ENCODE peak calls at places on chromosomes 3 and 15, in nine cellular contexts. W, F, X, I, P, B, G, Z and T are unnamed samples.

GRCh38 chr15:86167816-86168215 is 88.1 kb downstream of the AGBL1 start:
- DNase-seq in W (no peak), F (no peak), X (no peak), I (no peak), P (no peak), B (no peak), G (no peak), Z (no peak), T (no peak)

GRCh38 chr3:119779731-119780383 is 2.0 kb upstream of the NR1I2 start:
- DNase-seq in W (no peak), F (no peak), X (no peak), I (no peak), P (no peak), B (no peak), G (no peak), Z (no peak), T (no peak)

GRCh38 chr3:11022115-11022514 is 29.6 kb downstream of the SLC6A1 start:
- DNase-seq in W (no peak), F (no peak), X (no peak), I (no peak), P (no peak), B (no peak), G (no peak), Z (no peak), T (no peak)

GRCh38 chr15:95017950-95018349 is 786.6 kb downstream of the MCTP2 start:
- DNase-seq in W (no peak), F (no peak), X (peak), I (peak), P (no peak), B (no peak), G (peak), Z (no peak), T (no peak)

GRCh38 chr3:54578417-54578816 is 349.4 kb downstream of the LRTM1 start:
- DNase-seq in W (peak), F (no peak), X (no peak), I (peak), P (no peak), B (no peak), G (no peak), Z (no peak), T (no peak)

GRCh38 chr15:88635343-88635742 is 3.5 kb upstream of the ISG20 start:
- DNase-seq in W (peak), F (no peak), X (no peak), I (peak), P (no peak), B (peak), G (no peak), Z (no peak), T (no peak)

GRCh38 chr3:149898771-149899170 is 71.9 kb downstream of the PFN2 start:
- DNase-seq in W (peak), F (no peak), X (peak), I (peak), P (no peak), B (no peak), G (no peak), Z (no peak), T (peak)

GRCh38 chr3:194768586-194768985 is 82.9 kb downstream of the FAM43A start:
- DNase-seq in W (no peak), F (no peak), X (no peak), I (no peak), P (no peak), B (no peak), G (no peak), Z (no peak), T (no peak)

GRCh38 chr3:52019352-52020080 is 23.8 kb upstream of the RPL29 start:
- DNase-seq in W (peak), F (no peak), X (no peak), I (peak), P (no peak), B (no peak), G (no peak), Z (no peak), T (no peak)

GRCh38 chr3:116037954-116038911 is 407.1 kb downstream of the LSAMP start:
- DNase-seq in W (peak), F (no peak), X (no peak), I (peak), P (no peak), B (no peak), G (no peak), Z (no peak), T (peak)

GRCh38 chr15:91224750-91225380 is 124.8 kb downstream of the SV2B start:
- DNase-seq in W (peak), F (no peak), X (peak), I (peak), P (no peak), B (no peak), G (no peak), Z (peak), T (peak)

GRCh38 chr3:69033470-69033869 is 18.7 kb downstream of the TMF1 start:
- DNase-seq in W (peak), F (no peak), X (peak), I (peak), P (no peak), B (no peak), G (no peak), Z (no peak), T (peak)

GRCh38 chr3:51471775-51472652 is 27.8 kb downstream of the DCAF1 start:
- DNase-seq in W (no peak), F (no peak), X (no peak), I (peak), P (no peak), B (no peak), G (no peak), Z (no peak), T (no peak)

GRCh38 chr3:121574449-121574848 is 6.7 kb downstream of the ARGFX start:
- DNase-seq in W (no peak), F (no peak), X (peak), I (peak), P (no peak), B (no peak), G (peak), Z (no peak), T (no peak)

GRCh38 chr3:177615015-177615414 is 417.7 kb upstream of the TBL1XR1 start:
- DNase-seq in W (peak), F (peak), X (peak), I (peak), P (no peak), B (no peak), G (no peak), Z (no peak), T (peak)

GRCh38 chr3:168952551-168952950 is 711.0 kb downstream of the MECOM start:
- DNase-seq in W (peak), F (no peak), X (no peak), I (peak), P (no peak), B (no peak), G (no peak), Z (no peak), T (peak)
- TF ChIP-seq CTCF in W (peak), F (no peak), X (no peak), I (peak), P (no peak), B (no peak), G (no peak), Z (peak), T (peak)

GRCh38 chr15:71707230-71708051 is 102.9 kb upstream of the NR2E3 start:
- DNase-seq in W (peak), F (no peak), X (no peak), I (peak), P (no peak), B (no peak), G (no peak), Z (no peak), T (peak)
- TF ChIP-seq CTCF in W (no peak), F (no peak), X (no peak), I (no peak), P (no peak), B (no peak), G (no peak), Z (no peak), T (no peak)

DNA sequence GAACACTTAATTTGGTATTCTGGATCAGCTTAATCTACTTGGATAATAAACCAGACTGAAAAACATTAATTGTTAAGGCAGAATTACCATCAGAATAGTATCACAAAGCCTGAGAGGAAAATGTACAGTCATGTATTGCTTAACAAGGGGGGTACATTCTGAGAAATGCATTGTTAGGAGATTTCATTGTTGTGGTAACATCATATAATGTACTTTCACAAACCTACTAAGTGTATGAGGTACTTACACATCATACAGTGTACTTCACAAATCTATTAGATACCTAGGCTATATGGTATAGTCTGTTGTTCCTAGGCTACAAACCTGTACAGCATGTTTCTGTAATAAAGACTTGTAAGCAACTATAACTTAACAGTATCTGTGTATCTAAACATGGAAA is 68.2 kb downstream of the NBEAL2 start:
- DNase-seq in W (no peak), F (no peak), X (no peak), I (peak), P (no peak), B (no peak), G (no peak), Z (no peak), T (no peak)
- TF ChIP-seq CTCF in W (no peak), F (no peak), X (no peak), I (no peak), P (no peak), B (no peak), G (no peak), Z (no peak), T (no peak)

GRCh38 chr3:18121020-18121419 is 304.1 kb downstream of the SATB1 start:
- DNase-seq in W (no peak), F (no peak), X (no peak), I (no peak), P (no peak), B (no peak), G (no peak), Z (no peak), T (no peak)
- TF ChIP-seq CTCF in W (no peak), F (no peak), X (no peak), I (no peak), P (no peak), B (no peak), G (no peak), Z (no peak), T (no peak)

GRCh38 chr3:56610669-56611335 is 53.8 kb downstream of the CCDC66 start:
- DNase-seq in W (no peak), F (no peak), X (no peak), I (no peak), P (no peak), B (no peak), G (no peak), Z (no peak), T (no peak)
- TF ChIP-seq CTCF in W (no peak), F (no peak), X (no peak), I (no peak), P (no peak), B (no peak), G (no peak), Z (no peak), T (no peak)

DNA sequence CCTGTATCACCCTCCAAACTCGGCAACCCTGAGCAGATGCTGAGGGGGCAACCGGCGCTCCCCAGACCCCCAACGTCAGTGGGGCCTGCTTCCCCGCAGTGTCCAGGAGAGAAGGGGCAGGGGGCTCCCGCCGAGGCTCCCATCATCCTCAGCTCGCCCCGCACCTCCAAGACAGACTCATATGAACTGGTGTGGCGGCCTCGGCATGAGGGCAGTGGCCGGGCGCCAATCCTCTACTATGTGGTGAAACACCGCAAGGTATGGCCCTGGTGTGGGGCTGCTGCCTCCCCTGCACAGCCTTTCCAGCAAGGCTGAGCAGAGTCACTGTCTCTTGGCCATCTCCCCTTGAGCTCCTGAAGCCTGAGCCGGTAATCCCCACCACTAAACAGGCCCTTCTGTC is 63.1 kb downstream of the BOC start:
- DNase-seq in W (no peak), F (no peak), X (no peak), I (no peak), P (no peak), B (no peak), G (no peak), Z (no peak), T (no peak)
- TF ChIP-seq CTCF in W (no peak), F (no peak), X (no peak), I (no peak), P (no peak), B (no peak), G (no peak), Z (no peak), T (no peak)

GRCh38 chr15:32099097-32099496 is 68.8 kb downstream of the CHRNA7 start:
- DNase-seq in W (no peak), F (no peak), X (no peak), I (no peak), P (no peak), B (no peak), G (no peak), Z (no peak), T (no peak)
- TF ChIP-seq CTCF in W (no peak), F (no peak), X (no peak), I (no peak), P (no peak), B (no peak), G (no peak), Z (no peak), T (no peak)

GRCh38 chr3:18079739-18080138 is 337.3 kb upstream of the TBC1D5 start:
- DNase-seq in W (peak), F (no peak), X (no peak), I (peak), P (no peak), B (no peak), G (no peak), Z (no peak), T (peak)

GRCh38 chr3:18086078-18086477 is 339.1 kb downstream of the SATB1 start:
- DNase-seq in W (no peak), F (no peak), X (no peak), I (no peak), P (no peak), B (peak), G (no peak), Z (no peak), T (no peak)

GRCh38 chr3:18080198-18080689 is 337.8 kb upstream of the TBC1D5 start:
- DNase-seq in W (peak), F (no peak), X (no peak), I (peak), P (no peak), B (no peak), G (no peak), Z (no peak), T (peak)

GRCh38 chr3:18085429-18085828 is 339.7 kb downstream of the SATB1 start:
- DNase-seq in W (no peak), F (no peak), X (no peak), I (no peak), P (no peak), B (no peak), G (no peak), Z (no peak), T (no peak)

GRCh38 chr3:18082551-18083272 is 340.3 kb upstream of the TBC1D5 start:
- DNase-seq in W (no peak), F (no peak), X (no peak), I (no peak), P (no peak), B (no peak), G (no peak), Z (no peak), T (no peak)
- TF ChIP-seq CTCF in W (no peak), F (no peak), X (no peak), I (no peak), P (no peak), B (no peak), G (no peak), Z (no peak), T (no peak)